ENCODE peak calls at places on chromosomes 2 and 18, in eight cellular contexts. J is stomach, N is A549, Z is prostate gland, B is spleen, P is ovary, A is GM12891, E is endothelial cell of umbilical vein. F is an unnamed sample.

GRCh38 chr2:206277503-206277902 is 3.0 kb downstream of the ZDBF2 start:
- DNase-seq in J (no peak), N (no peak), Z (no peak), B (no peak), P (no peak), A (no peak), E (no peak), F (no peak)

GRCh38 chr2:26978061-26978596 is 7.7 kb downstream of the MAPRE3 start:
- DNase-seq in J (peak), N (no peak), Z (peak), B (no peak), P (no peak), A (no peak), E (peak), F (no peak)

GRCh38 chr2:69059731-69060290 is 46.8 kb downstream of the ANTXR1 start:
- DNase-seq in J (no peak), N (no peak), Z (no peak), B (no peak), P (no peak), A (no peak), E (no peak), F (no peak)

GRCh38 chr2:149561309-149561926 is 26.2 kb downstream of the MMADHC start:
- DNase-seq in J (no peak), N (no peak), Z (peak), B (no peak), P (no peak), A (no peak), E (peak), F (no peak)

GRCh38 chr2:151999058-151999457 is 99.8 kb downstream of the CACNB4 start:
- DNase-seq in J (peak), N (peak), Z (no peak), B (no peak), P (no peak), A (peak), E (peak), F (no peak)

GRCh38 chr2:86068098-86069047 is 37.3 kb downstream of the POLR1A start:
- DNase-seq in J (no peak), N (no peak), Z (no peak), B (no peak), P (no peak), A (no peak), E (no peak), F (no peak)

GRCh38 chr2:204180671-204181070 is 244.1 kb downstream of the ICOS start:
- DNase-seq in J (no peak), N (no peak), Z (no peak), B (no peak), P (no peak), A (no peak), E (no peak), F (no peak)

GRCh38 chr2:2016912-2017311 is 272.6 kb upstream of the PXDN start:
- DNase-seq in J (no peak), N (no peak), Z (no peak), B (no peak), P (no peak), A (no peak), E (no peak), F (no peak)

GRCh38 chr2:122117371-122117770 is 361.9 kb downstream of the TSN start:
- DNase-seq in J (no peak), N (no peak), Z (no peak), B (no peak), P (no peak), A (no peak), E (no peak), F (no peak)

GRCh38 chr2:239824051-239824694 is 201.0 kb downstream of the NDUFA10 start:
- DNase-seq in J (peak), N (peak), Z (peak), B (peak), P (peak), A (no peak), E (no peak), F (peak)

GRCh38 chr2:9692392-9693137 is 61.8 kb upstream of the YWHAQ start:
- DNase-seq in J (no peak), N (no peak), Z (no peak), B (no peak), P (no peak), A (no peak), E (no peak), F (no peak)

GRCh38 chr2:101736861-101737291 is 39.4 kb downstream of the MAP4K4 start:
- DNase-seq in J (no peak), N (peak), Z (no peak), B (no peak), P (no peak), A (no peak), E (peak), F (no peak)

GRCh38 chr2:113084249-113085000 is 16.7 kb downstream of the IL1F10 start:
- DNase-seq in J (no peak), N (no peak), Z (no peak), B (no peak), P (no peak), A (no peak), E (no peak), F (no peak)

GRCh38 chr2:204491528-204491927 is 53.7 kb upstream of the PARD3B start:
- DNase-seq in J (no peak), N (no peak), Z (no peak), B (no peak), P (no peak), A (no peak), E (peak), F (no peak)

DNA sequence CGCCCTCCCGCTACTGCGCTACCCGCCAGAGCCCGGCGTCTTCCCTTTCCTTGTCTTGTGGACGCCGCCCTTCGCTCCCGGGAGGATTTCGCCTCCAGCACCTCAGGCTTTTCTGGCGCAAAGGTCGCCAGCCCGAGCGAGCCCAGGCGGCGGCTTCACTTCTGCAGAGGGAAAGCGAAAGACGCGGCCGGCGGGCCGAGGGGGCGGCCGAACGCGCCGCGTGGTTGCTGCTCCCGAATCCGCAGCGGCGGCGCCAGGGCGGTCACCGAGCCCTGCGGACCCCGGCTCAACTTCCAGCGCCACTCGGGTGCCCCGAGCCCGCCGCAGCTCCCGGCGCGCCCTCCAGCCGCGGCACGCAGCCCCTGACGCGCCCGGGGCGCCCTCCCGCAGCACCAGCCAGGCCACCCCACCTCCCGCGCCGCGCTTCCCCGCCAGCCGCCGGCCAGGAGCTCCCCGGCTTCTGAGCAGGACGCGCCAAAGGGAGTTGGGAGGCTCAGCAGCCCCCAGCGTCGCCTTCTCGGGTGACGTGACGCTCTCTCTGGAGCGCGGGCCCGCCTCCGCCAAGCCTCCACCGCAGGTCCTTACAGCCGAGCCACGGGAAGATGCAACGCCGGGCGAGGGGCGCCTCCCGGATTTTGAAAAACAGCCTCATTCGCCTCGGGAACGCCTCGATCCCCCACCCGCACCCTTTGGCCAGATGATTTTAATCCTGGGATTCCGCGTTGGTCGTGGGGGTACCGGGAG is 84.9 kb upstream of the EPB41L3 start:
- DNase-seq in J (peak), N (no peak), Z (no peak), B (peak), P (peak), A (peak), E (peak), F (no peak)
- TF ChIP-seq POLR2A in J (no peak), N (no peak), Z (no peak), B (no peak), P (peak), A (no peak), E (no peak), F (no peak)

GRCh38 chr2:176129825-176130152 is 284 bp downstream of the HOXD8 start:
- DNase-seq in J (no peak), N (no peak), Z (no peak), B (peak), P (no peak), A (no peak), E (no peak), F (no peak)

GRCh38 chr2:176130917-176131616 is 1.6 kb downstream of the HOXD8 start:
- DNase-seq in J (no peak), N (no peak), Z (no peak), B (no peak), P (no peak), A (no peak), E (peak), F (no peak)

GRCh38 chr2:176131617-176132396 is 2.3 kb downstream of the HOXD8 start:
- DNase-seq in J (no peak), N (no peak), Z (no peak), B (no peak), P (no peak), A (no peak), E (peak), F (no peak)

GRCh38 chr2:176129013-176129796 is at the start of gene HOXD8:
- DNase-seq in J (no peak), N (peak), Z (no peak), B (peak), P (peak), A (no peak), E (peak), F (no peak)

DNA sequence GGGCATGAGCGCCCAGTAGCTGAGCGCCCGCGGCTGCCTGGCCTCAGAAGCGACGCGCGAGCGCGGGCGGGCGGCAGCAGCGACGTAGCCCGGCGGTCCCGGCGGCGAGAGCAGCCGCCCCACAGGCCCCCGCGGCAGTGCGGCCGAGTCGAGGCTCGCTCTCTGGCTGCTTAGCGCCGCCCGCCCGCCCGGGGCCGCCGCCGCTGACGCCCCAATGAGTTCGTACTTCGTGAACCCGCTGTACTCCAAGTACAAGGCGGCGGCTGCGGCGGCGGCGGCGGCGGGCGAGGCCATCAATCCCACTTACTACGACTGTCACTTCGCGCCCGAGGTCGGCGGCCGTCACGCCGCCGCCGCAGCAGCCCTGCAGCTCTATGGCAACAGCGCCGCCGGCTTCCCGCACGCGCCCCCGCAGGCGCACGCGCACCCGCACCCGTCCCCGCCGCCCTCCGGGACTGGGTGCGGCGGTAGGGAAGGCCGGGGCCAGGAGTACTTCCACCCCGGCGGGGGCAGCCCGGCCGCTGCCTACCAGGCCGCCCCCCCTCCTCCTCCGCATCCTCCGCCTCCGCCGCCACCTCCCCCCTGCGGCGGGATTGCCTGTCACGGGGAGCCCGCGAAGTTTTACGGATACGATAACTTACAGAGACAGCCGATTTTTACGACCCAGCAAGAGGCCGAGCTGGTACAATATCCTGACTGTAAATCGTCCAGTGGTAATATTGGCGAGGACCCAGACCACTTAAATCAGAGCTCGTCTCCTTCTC is 830 bp downstream of the HOXD8 start:
- DNase-seq in J (no peak), N (peak), Z (no peak), B (peak), P (peak), A (no peak), E (peak), F (no peak)
- TF ChIP-seq POLR2A in J (no peak), N (no peak), Z (no peak), B (no peak), P (peak), A (no peak), E (peak), F (no peak)

GRCh38 chr18:50194623-50195532 is at the start of gene MYO5B:
- DNase-seq in J (peak), N (peak), Z (peak), B (peak), P (no peak), A (peak), E (no peak), F (no peak)
- TF ChIP-seq POLR2A in J (no peak), N (no peak), Z (peak), B (no peak), P (no peak), A (no peak), E (no peak), F (no peak)

GRCh38 chr18:10950876-10951630 is 198.3 kb downstream of the PIEZO2 start:
- DNase-seq in J (no peak), N (no peak), Z (no peak), B (no peak), P (no peak), A (no peak), E (no peak), F (no peak)

GRCh38 chr18:10948421-10948820 is 200.9 kb downstream of the PIEZO2 start:
- DNase-seq in J (no peak), N (no peak), Z (no peak), B (no peak), P (no peak), A (no peak), E (no peak), F (no peak)

GRCh38 chr18:10951631-10952544 is 197.5 kb downstream of the PIEZO2 start:
- DNase-seq in J (no peak), N (no peak), Z (no peak), B (no peak), P (no peak), A (no peak), E (no peak), F (no peak)

GRCh38 chr18:10949655-10950054 is 199.7 kb downstream of the PIEZO2 start:
- DNase-seq in J (no peak), N (no peak), Z (no peak), B (no peak), P (no peak), A (no peak), E (no peak), F (no peak)

GRCh38 chr18:10950080-10950875 is 199.1 kb downstream of the PIEZO2 start:
- DNase-seq in J (no peak), N (no peak), Z (no peak), B (no peak), P (no peak), A (no peak), E (no peak), F (no peak)
- TF ChIP-seq POLR2A in J (no peak), N (no peak), Z (no peak), B (no peak), P (no peak), A (peak), E (no peak), F (no peak)

DNA sequence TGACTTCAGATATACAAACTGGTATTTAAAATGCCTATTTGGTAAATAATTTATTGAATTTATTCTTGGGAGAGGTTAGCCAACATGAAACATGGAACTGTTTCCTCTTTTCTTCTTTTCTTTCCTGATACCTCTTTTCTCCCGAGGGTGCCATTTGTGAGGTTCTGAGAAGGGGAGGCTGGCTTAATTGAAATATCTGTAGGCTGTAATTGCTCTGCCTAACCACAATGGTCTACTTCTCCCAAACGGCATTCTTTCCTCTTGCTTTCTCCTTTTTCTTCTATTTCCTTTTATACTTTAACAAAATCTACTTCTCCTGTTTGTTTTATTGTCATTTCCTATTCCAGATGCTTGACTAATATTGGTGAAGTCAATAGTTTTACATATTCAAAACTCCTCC is 114.9 kb downstream of the TCF4 start:
- DNase-seq in J (no peak), N (no peak), Z (no peak), B (no peak), P (no peak), A (no peak), E (no peak), F (no peak)
- TF ChIP-seq POLR2A in J (no peak), N (no peak), Z (no peak), B (no peak), P (no peak), A (no peak), E (no peak), F (no peak)

DNA sequence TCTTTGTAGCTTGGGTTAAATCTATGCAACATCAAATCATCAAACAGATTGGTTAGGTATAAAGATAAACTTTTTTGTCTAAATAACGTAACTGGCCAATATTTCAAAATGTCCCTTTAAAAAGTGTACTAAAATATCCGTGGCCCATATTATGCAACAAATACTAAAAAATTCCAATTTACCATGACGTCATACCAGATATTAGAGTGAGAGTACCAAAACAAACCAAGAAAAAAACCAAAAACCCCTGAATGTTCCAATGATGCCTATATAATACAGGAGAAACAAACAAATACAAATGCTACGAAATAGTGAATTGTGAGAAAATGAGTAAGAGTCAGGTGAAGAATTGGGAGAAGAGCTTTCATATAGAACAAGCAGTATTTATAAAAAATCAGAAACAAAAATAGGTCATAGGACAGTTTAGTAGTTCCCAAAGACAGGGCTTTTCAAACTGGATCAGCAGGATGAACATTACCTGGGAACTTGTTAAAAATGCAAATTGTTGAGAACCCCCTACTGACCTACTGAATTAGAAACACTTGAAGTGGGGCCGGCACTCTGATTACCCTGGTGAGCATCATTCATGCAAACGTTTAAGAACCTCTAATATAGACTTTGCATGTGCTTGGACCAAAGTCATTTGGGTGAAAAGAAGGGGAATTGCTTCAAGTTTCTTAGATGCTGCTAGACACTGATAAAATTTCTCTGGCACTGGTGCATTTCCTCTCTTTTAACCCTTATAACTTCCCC is 753.7 kb downstream of the DSC3 start:
- DNase-seq in J (no peak), N (no peak), Z (no peak), B (no peak), P (no peak), A (no peak), E (no peak), F (no peak)
- TF ChIP-seq POLR2A in J (no peak), N (no peak), Z (no peak), B (no peak), P (no peak), A (no peak), E (no peak), F (no peak)

DNA sequence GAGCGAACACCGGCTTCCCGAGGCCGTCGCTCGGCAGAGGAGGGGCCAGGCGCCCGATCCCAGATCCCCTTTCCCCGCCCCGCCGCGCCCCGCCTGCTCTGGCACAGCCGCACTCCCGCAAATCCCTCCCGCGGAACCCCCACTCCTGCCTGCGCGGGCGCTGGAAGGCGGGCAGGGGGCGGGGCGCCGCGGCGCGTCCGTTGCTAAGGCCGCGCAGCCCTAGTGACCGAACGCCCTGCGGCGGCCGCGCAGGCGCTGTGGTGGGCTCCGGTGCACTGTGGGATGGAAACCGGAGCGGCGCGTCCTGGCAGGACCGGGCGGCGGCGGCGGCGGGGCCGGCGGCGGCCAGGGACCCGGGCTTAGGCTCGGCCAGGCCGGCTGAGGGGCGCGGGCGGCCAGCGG is at the start of gene TRAF3IP1:
- DNase-seq in J (peak), N (peak), Z (peak), B (peak), P (peak), A (peak), E (peak), F (no peak)
- TF ChIP-seq POLR2A in J (no peak), N (no peak), Z (peak), B (no peak), P (no peak), A (no peak), E (no peak), F (no peak)